ENCODE peak calls at places on chromosomes 1 and 21, in seven cellular contexts. One of them, this sample, is unnamed.

GRCh38 chr1:175978476-175978875 is 228.6 kb downstream of the COP1 start:
- DNase-seq in foreskin fibroblast: no peak
- DNase-seq in OCI-LY7: no peak
- DNase-seq in psoas muscle: no peak
- DNase-seq in fibroblast of villous mesenchyme: peak
- DNase-seq in LNCaP clone FGC: no peak
- DNase-seq in astrocyte of the cerebellum: peak
- DNase-seq in this sample: no peak

GRCh38 chr1:177282976-177283375 is 112.2 kb downstream of the BRINP2 start:
- DNase-seq in foreskin fibroblast: no peak
- DNase-seq in OCI-LY7: no peak
- DNase-seq in psoas muscle: no peak
- DNase-seq in fibroblast of villous mesenchyme: no peak
- DNase-seq in LNCaP clone FGC: no peak
- DNase-seq in astrocyte of the cerebellum: no peak
- DNase-seq in this sample: no peak

GRCh38 chr1:199978408-199978940 is 49.0 kb upstream of the NR5A2 start:
- DNase-seq in foreskin fibroblast: no peak
- DNase-seq in OCI-LY7: peak
- DNase-seq in psoas muscle: no peak
- DNase-seq in fibroblast of villous mesenchyme: no peak
- DNase-seq in LNCaP clone FGC: no peak
- DNase-seq in astrocyte of the cerebellum: no peak
- DNase-seq in this sample: no peak

GRCh38 chr1:238438296-238439275 is 547.9 kb upstream of the ZP4 start:
- DNase-seq in foreskin fibroblast: no peak
- DNase-seq in OCI-LY7: no peak
- DNase-seq in psoas muscle: no peak
- DNase-seq in fibroblast of villous mesenchyme: no peak
- DNase-seq in LNCaP clone FGC: no peak
- DNase-seq in astrocyte of the cerebellum: no peak
- DNase-seq in this sample: no peak

GRCh38 chr1:41454406-41454805 is 30.1 kb downstream of the EDN2 start:
- DNase-seq in foreskin fibroblast: no peak
- DNase-seq in OCI-LY7: no peak
- DNase-seq in psoas muscle: no peak
- DNase-seq in fibroblast of villous mesenchyme: no peak
- DNase-seq in LNCaP clone FGC: no peak
- DNase-seq in astrocyte of the cerebellum: no peak
- DNase-seq in this sample: no peak

GRCh38 chr1:63935148-63935547 is 161.3 kb downstream of the ROR1 start:
- DNase-seq in foreskin fibroblast: peak
- DNase-seq in OCI-LY7: no peak
- DNase-seq in psoas muscle: no peak
- DNase-seq in fibroblast of villous mesenchyme: peak
- DNase-seq in LNCaP clone FGC: peak
- DNase-seq in astrocyte of the cerebellum: no peak
- DNase-seq in this sample: no peak

GRCh38 chr1:88104886-88105285 is 579.2 kb upstream of the PKN2 start:
- DNase-seq in foreskin fibroblast: no peak
- DNase-seq in OCI-LY7: no peak
- DNase-seq in psoas muscle: no peak
- DNase-seq in fibroblast of villous mesenchyme: no peak
- DNase-seq in LNCaP clone FGC: no peak
- DNase-seq in astrocyte of the cerebellum: no peak
- DNase-seq in this sample: no peak

GRCh38 chr1:107936498-107937481 is 28.2 kb downstream of the VAV3 start:
- DNase-seq in foreskin fibroblast: peak
- DNase-seq in OCI-LY7: peak
- DNase-seq in psoas muscle: no peak
- DNase-seq in fibroblast of villous mesenchyme: peak
- DNase-seq in LNCaP clone FGC: peak
- DNase-seq in astrocyte of the cerebellum: peak
- DNase-seq in this sample: no peak

GRCh38 chr1:234620272-234620711 is 10.3 kb upstream of the IRF2BP2 start:
- DNase-seq in foreskin fibroblast: peak
- DNase-seq in OCI-LY7: no peak
- DNase-seq in psoas muscle: no peak
- DNase-seq in fibroblast of villous mesenchyme: peak
- DNase-seq in LNCaP clone FGC: no peak
- DNase-seq in astrocyte of the cerebellum: no peak
- DNase-seq in this sample: no peak

GRCh38 chr1:23174383-23175110 is 5.9 kb upstream of the LUZP1 start:
- DNase-seq in foreskin fibroblast: no peak
- DNase-seq in OCI-LY7: no peak
- DNase-seq in psoas muscle: no peak
- DNase-seq in fibroblast of villous mesenchyme: no peak
- DNase-seq in LNCaP clone FGC: no peak
- DNase-seq in astrocyte of the cerebellum: no peak
- DNase-seq in this sample: no peak

GRCh38 chr1:212288614-212289013 is 3.4 kb downstream of the PPP2R5A start:
- DNase-seq in foreskin fibroblast: peak
- DNase-seq in OCI-LY7: no peak
- DNase-seq in psoas muscle: no peak
- DNase-seq in fibroblast of villous mesenchyme: peak
- DNase-seq in LNCaP clone FGC: no peak
- DNase-seq in astrocyte of the cerebellum: peak
- DNase-seq in this sample: no peak

GRCh38 chr1:230986976-230987375 is 8.1 kb downstream of the ARV1 start:
- DNase-seq in foreskin fibroblast: peak
- DNase-seq in OCI-LY7: no peak
- DNase-seq in psoas muscle: no peak
- DNase-seq in fibroblast of villous mesenchyme: peak
- DNase-seq in LNCaP clone FGC: no peak
- DNase-seq in astrocyte of the cerebellum: peak
- DNase-seq in this sample: no peak

GRCh38 chr1:94926365-94926914 is 470 bp downstream of the CNN3 start:
- DNase-seq in foreskin fibroblast: peak
- DNase-seq in OCI-LY7: no peak
- DNase-seq in psoas muscle: peak
- DNase-seq in fibroblast of villous mesenchyme: peak
- DNase-seq in LNCaP clone FGC: no peak
- DNase-seq in astrocyte of the cerebellum: no peak
- DNase-seq in this sample: no peak

GRCh38 chr1:234214129-234214910 is 158.9 kb upstream of the COA6 start:
- DNase-seq in foreskin fibroblast: no peak
- DNase-seq in OCI-LY7: no peak
- DNase-seq in psoas muscle: peak
- DNase-seq in fibroblast of villous mesenchyme: no peak
- DNase-seq in LNCaP clone FGC: no peak
- DNase-seq in astrocyte of the cerebellum: no peak
- DNase-seq in this sample: peak

GRCh38 chr1:234628099-234628498 is 18.1 kb upstream of the IRF2BP2 start:
- DNase-seq in foreskin fibroblast: peak
- DNase-seq in OCI-LY7: no peak
- DNase-seq in psoas muscle: no peak
- DNase-seq in fibroblast of villous mesenchyme: peak
- DNase-seq in LNCaP clone FGC: no peak
- DNase-seq in astrocyte of the cerebellum: no peak
- DNase-seq in this sample: no peak

GRCh38 chr1:115505157-115505571 is 136.6 kb upstream of the VANGL1 start:
- DNase-seq in foreskin fibroblast: no peak
- DNase-seq in OCI-LY7: no peak
- DNase-seq in psoas muscle: no peak
- DNase-seq in fibroblast of villous mesenchyme: peak
- DNase-seq in LNCaP clone FGC: no peak
- DNase-seq in astrocyte of the cerebellum: no peak
- DNase-seq in this sample: no peak

GRCh38 chr1:169368406-169368769 is 393 bp downstream of the BLZF1 start:
- DNase-seq in foreskin fibroblast: peak
- DNase-seq in OCI-LY7: peak
- DNase-seq in psoas muscle: no peak
- DNase-seq in fibroblast of villous mesenchyme: no peak
- DNase-seq in LNCaP clone FGC: peak
- DNase-seq in astrocyte of the cerebellum: no peak
- DNase-seq in this sample: peak

GRCh38 chr1:75338974-75339483 is 204.8 kb downstream of the LHX8 start:
- DNase-seq in foreskin fibroblast: no peak
- DNase-seq in OCI-LY7: no peak
- DNase-seq in psoas muscle: no peak
- DNase-seq in fibroblast of villous mesenchyme: no peak
- DNase-seq in LNCaP clone FGC: no peak
- DNase-seq in astrocyte of the cerebellum: no peak
- DNase-seq in this sample: no peak

GRCh38 chr1:227759345-227760300 is 24.4 kb downstream of the SNAP47 start:
- DNase-seq in foreskin fibroblast: peak
- DNase-seq in OCI-LY7: no peak
- DNase-seq in psoas muscle: peak
- DNase-seq in fibroblast of villous mesenchyme: peak
- DNase-seq in LNCaP clone FGC: no peak
- DNase-seq in astrocyte of the cerebellum: peak
- DNase-seq in this sample: no peak

GRCh38 chr21:44354775-44355771 is 1.7 kb downstream of the TRPM2 start:
- DNase-seq in foreskin fibroblast: no peak
- DNase-seq in OCI-LY7: peak
- DNase-seq in psoas muscle: no peak
- DNase-seq in fibroblast of villous mesenchyme: no peak
- DNase-seq in LNCaP clone FGC: no peak
- DNase-seq in astrocyte of the cerebellum: no peak
- DNase-seq in this sample: peak

GRCh38 chr1:201153474-201154388 is 543 bp downstream of the TMEM9 start:
- DNase-seq in foreskin fibroblast: no peak
- DNase-seq in OCI-LY7: peak
- DNase-seq in psoas muscle: no peak
- DNase-seq in fibroblast of villous mesenchyme: no peak
- DNase-seq in LNCaP clone FGC: no peak
- DNase-seq in astrocyte of the cerebellum: no peak
- DNase-seq in this sample: no peak

GRCh38 chr1:114505148-114505561 is 5.8 kb downstream of the TRIM33 start:
- DNase-seq in foreskin fibroblast: no peak
- DNase-seq in OCI-LY7: no peak
- DNase-seq in psoas muscle: no peak
- DNase-seq in fibroblast of villous mesenchyme: no peak
- DNase-seq in LNCaP clone FGC: peak
- DNase-seq in astrocyte of the cerebellum: no peak
- DNase-seq in this sample: no peak

GRCh38 chr1:1432566-1432950 is 2.9 kb upstream of the VWA1 start:
- DNase-seq in foreskin fibroblast: no peak
- DNase-seq in OCI-LY7: no peak
- DNase-seq in psoas muscle: no peak
- DNase-seq in fibroblast of villous mesenchyme: no peak
- DNase-seq in LNCaP clone FGC: no peak
- DNase-seq in astrocyte of the cerebellum: no peak
- DNase-seq in this sample: no peak

GRCh38 chr1:156772728-156773497 is 5.6 kb downstream of the PRCC start:
- DNase-seq in foreskin fibroblast: no peak
- DNase-seq in OCI-LY7: no peak
- DNase-seq in psoas muscle: no peak
- DNase-seq in fibroblast of villous mesenchyme: peak
- DNase-seq in LNCaP clone FGC: no peak
- DNase-seq in astrocyte of the cerebellum: no peak
- DNase-seq in this sample: no peak

GRCh38 chr1:174158767-174159252 is 510 bp upstream of the RABGAP1L start:
- DNase-seq in foreskin fibroblast: no peak
- DNase-seq in OCI-LY7: no peak
- DNase-seq in psoas muscle: no peak
- DNase-seq in fibroblast of villous mesenchyme: no peak
- DNase-seq in LNCaP clone FGC: no peak
- DNase-seq in astrocyte of the cerebellum: no peak
- DNase-seq in this sample: no peak

GRCh38 chr1:10451286-10451685 is 1.5 kb downstream of the CORT start:
- DNase-seq in foreskin fibroblast: peak
- DNase-seq in OCI-LY7: no peak
- DNase-seq in psoas muscle: no peak
- DNase-seq in fibroblast of villous mesenchyme: peak
- DNase-seq in LNCaP clone FGC: no peak
- DNase-seq in astrocyte of the cerebellum: no peak
- DNase-seq in this sample: no peak

GRCh38 chr1:10457910-10458309 is 8.1 kb downstream of the CORT start:
- DNase-seq in foreskin fibroblast: no peak
- DNase-seq in OCI-LY7: no peak
- DNase-seq in psoas muscle: no peak
- DNase-seq in fibroblast of villous mesenchyme: peak
- DNase-seq in LNCaP clone FGC: no peak
- DNase-seq in astrocyte of the cerebellum: no peak
- DNase-seq in this sample: no peak

GRCh38 chr1:10459185-10459584 is 9.4 kb downstream of the CORT start:
- DNase-seq in foreskin fibroblast: peak
- DNase-seq in OCI-LY7: no peak
- DNase-seq in psoas muscle: no peak
- DNase-seq in fibroblast of villous mesenchyme: peak
- DNase-seq in LNCaP clone FGC: peak
- DNase-seq in astrocyte of the cerebellum: peak
- DNase-seq in this sample: no peak

GRCh38 chr1:10456661-10457060 is 6.8 kb downstream of the CORT start:
- DNase-seq in foreskin fibroblast: no peak
- DNase-seq in OCI-LY7: no peak
- DNase-seq in psoas muscle: no peak
- DNase-seq in fibroblast of villous mesenchyme: no peak
- DNase-seq in LNCaP clone FGC: no peak
- DNase-seq in astrocyte of the cerebellum: no peak
- DNase-seq in this sample: no peak

GRCh38 chr1:10456079-10456478 is 6.2 kb downstream of the CORT start:
- DNase-seq in foreskin fibroblast: no peak
- DNase-seq in OCI-LY7: no peak
- DNase-seq in psoas muscle: no peak
- DNase-seq in fibroblast of villous mesenchyme: no peak
- DNase-seq in LNCaP clone FGC: no peak
- DNase-seq in astrocyte of the cerebellum: no peak
- DNase-seq in this sample: no peak
- TF ChIP-seq CTCF in foreskin fibroblast: no peak
- TF ChIP-seq CTCF in OCI-LY7: peak
- TF ChIP-seq CTCF in psoas muscle: no peak
- TF ChIP-seq CTCF in fibroblast of villous mesenchyme: no peak
- TF ChIP-seq CTCF in LNCaP clone FGC: no peak
- TF ChIP-seq CTCF in astrocyte of the cerebellum: no peak
- TF ChIP-seq CTCF in this sample: no peak

GRCh38 chr1:71365451-71365850 is 284.6 kb upstream of the ZRANB2 start:
- DNase-seq in foreskin fibroblast: peak
- DNase-seq in OCI-LY7: no peak
- DNase-seq in psoas muscle: no peak
- DNase-seq in fibroblast of villous mesenchyme: peak
- DNase-seq in LNCaP clone FGC: no peak
- DNase-seq in astrocyte of the cerebellum: no peak
- DNase-seq in this sample: no peak
- H3K4me3 ChIP-seq in foreskin fibroblast: peak
- H3K4me3 ChIP-seq in OCI-LY7: no peak
- H3K4me3 ChIP-seq in psoas muscle: no peak
- H3K4me3 ChIP-seq in fibroblast of villous mesenchyme: peak
- H3K4me3 ChIP-seq in LNCaP clone FGC: no peak
- H3K4me3 ChIP-seq in astrocyte of the cerebellum: no peak
- H3K4me3 ChIP-seq in this sample: no peak

GRCh38 chr1:26788836-26789611 is 1.3 kb downstream of the PIGV start:
- DNase-seq in foreskin fibroblast: peak
- DNase-seq in OCI-LY7: peak
- DNase-seq in psoas muscle: peak
- DNase-seq in fibroblast of villous mesenchyme: peak
- DNase-seq in LNCaP clone FGC: no peak
- DNase-seq in astrocyte of the cerebellum: peak
- DNase-seq in this sample: peak
- TF ChIP-seq CTCF in foreskin fibroblast: peak
- TF ChIP-seq CTCF in OCI-LY7: peak
- TF ChIP-seq CTCF in psoas muscle: peak
- TF ChIP-seq CTCF in fibroblast of villous mesenchyme: peak
- TF ChIP-seq CTCF in LNCaP clone FGC: peak
- TF ChIP-seq CTCF in astrocyte of the cerebellum: peak
- TF ChIP-seq CTCF in this sample: peak

DNA sequence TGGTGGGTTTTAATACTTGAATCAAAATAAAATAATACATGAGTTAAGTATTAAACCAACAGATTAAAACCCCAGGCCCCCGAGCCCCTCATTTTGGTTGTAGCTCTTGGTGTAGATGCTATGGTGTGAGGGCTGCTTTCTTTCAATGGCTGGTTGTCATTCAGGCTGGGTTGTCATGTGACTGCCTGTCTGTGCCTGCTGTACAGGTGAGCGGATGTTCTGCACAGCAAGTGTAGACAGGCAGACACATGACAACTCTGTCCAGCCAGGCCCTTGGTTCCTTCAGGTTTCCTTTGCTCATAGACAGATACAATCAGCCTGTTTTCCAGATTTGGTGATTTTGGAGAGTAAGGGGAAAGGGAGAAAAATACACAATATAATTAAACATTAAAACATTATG is 281.8 kb upstream of the C1orf105 start:
- DNase-seq in foreskin fibroblast: no peak
- DNase-seq in OCI-LY7: no peak
- DNase-seq in psoas muscle: no peak
- DNase-seq in fibroblast of villous mesenchyme: no peak
- DNase-seq in LNCaP clone FGC: no peak
- DNase-seq in astrocyte of the cerebellum: no peak
- DNase-seq in this sample: no peak
- H3K4me3 ChIP-seq in foreskin fibroblast: no peak
- H3K4me3 ChIP-seq in OCI-LY7: no peak
- H3K4me3 ChIP-seq in psoas muscle: no peak
- H3K4me3 ChIP-seq in fibroblast of villous mesenchyme: no peak
- H3K4me3 ChIP-seq in LNCaP clone FGC: no peak
- H3K4me3 ChIP-seq in astrocyte of the cerebellum: no peak
- H3K4me3 ChIP-seq in this sample: no peak

This sample was measured in DND-41.